ENCODE peak calls at places on chromosomes 5 and 9, in eight cellular contexts. One of them, this sample, is unnamed. For H3K36me3, the result is how much of the 10 kb centered on the place peaks cover.

GRCh38 chr5:132215329-132215728 is 12.3 kb downstream of the P4HA2 start:
- DNase-seq in ovary: peak
- DNase-seq in H1: no peak
- DNase-seq in transverse colon: peak
- DNase-seq in breast epithelium: peak
- DNase-seq in spleen: peak
- DNase-seq in IMR-90: peak
- DNase-seq in endothelial cell of umbilical vein: peak
- DNase-seq in this sample: peak

GRCh38 chr5:85108471-85108870 is 723.8 kb upstream of the EDIL3 start:
- DNase-seq in ovary: no peak
- DNase-seq in H1: no peak
- DNase-seq in transverse colon: no peak
- DNase-seq in breast epithelium: no peak
- DNase-seq in spleen: no peak
- DNase-seq in IMR-90: no peak
- DNase-seq in endothelial cell of umbilical vein: no peak
- DNase-seq in this sample: no peak

GRCh38 chr5:111143910-111144309 is 51.8 kb downstream of the WDR36 start:
- DNase-seq in ovary: peak
- DNase-seq in H1: no peak
- DNase-seq in transverse colon: no peak
- DNase-seq in breast epithelium: peak
- DNase-seq in spleen: no peak
- DNase-seq in IMR-90: peak
- DNase-seq in endothelial cell of umbilical vein: no peak
- DNase-seq in this sample: peak

GRCh38 chr5:177357459-177358332 is at the start of gene RGS14:
- DNase-seq in ovary: no peak
- DNase-seq in H1: no peak
- DNase-seq in transverse colon: peak
- DNase-seq in breast epithelium: no peak
- DNase-seq in spleen: peak
- DNase-seq in IMR-90: peak
- DNase-seq in endothelial cell of umbilical vein: peak
- DNase-seq in this sample: peak

GRCh38 chr5:142658278-142658677 is 27.6 kb downstream of the FGF1 start:
- DNase-seq in ovary: no peak
- DNase-seq in H1: no peak
- DNase-seq in transverse colon: no peak
- DNase-seq in breast epithelium: no peak
- DNase-seq in spleen: no peak
- DNase-seq in IMR-90: no peak
- DNase-seq in endothelial cell of umbilical vein: no peak
- DNase-seq in this sample: no peak

GRCh38 chr9:124102363-124102762 is 90.8 kb downstream of the LHX2 start:
- DNase-seq in ovary: no peak
- DNase-seq in H1: no peak
- DNase-seq in transverse colon: no peak
- DNase-seq in breast epithelium: no peak
- DNase-seq in spleen: no peak
- DNase-seq in IMR-90: no peak
- DNase-seq in endothelial cell of umbilical vein: no peak
- DNase-seq in this sample: no peak

GRCh38 chr5:132344775-132345514 is 24.6 kb upstream of the SLC22A5 start:
- DNase-seq in ovary: no peak
- DNase-seq in H1: no peak
- DNase-seq in transverse colon: no peak
- DNase-seq in breast epithelium: no peak
- DNase-seq in spleen: no peak
- DNase-seq in IMR-90: no peak
- DNase-seq in endothelial cell of umbilical vein: no peak
- DNase-seq in this sample: no peak

GRCh38 chr9:123724211-123724831 is 205.6 kb downstream of the DENND1A start:
- DNase-seq in ovary: no peak
- DNase-seq in H1: no peak
- DNase-seq in transverse colon: no peak
- DNase-seq in breast epithelium: no peak
- DNase-seq in spleen: no peak
- DNase-seq in IMR-90: peak
- DNase-seq in endothelial cell of umbilical vein: peak
- DNase-seq in this sample: no peak

GRCh38 chr5:152144556-152144955 is 219.9 kb upstream of the GLRA1 start:
- DNase-seq in ovary: no peak
- DNase-seq in H1: no peak
- DNase-seq in transverse colon: no peak
- DNase-seq in breast epithelium: no peak
- DNase-seq in spleen: no peak
- DNase-seq in IMR-90: no peak
- DNase-seq in endothelial cell of umbilical vein: no peak
- DNase-seq in this sample: no peak

GRCh38 chr9:95570646-95571045 is 53.9 kb upstream of the PTCH1 start:
- DNase-seq in ovary: no peak
- DNase-seq in H1: no peak
- DNase-seq in transverse colon: no peak
- DNase-seq in breast epithelium: no peak
- DNase-seq in spleen: no peak
- DNase-seq in IMR-90: no peak
- DNase-seq in endothelial cell of umbilical vein: peak
- DNase-seq in this sample: no peak

GRCh38 chr5:168951764-168952163 is 349.2 kb downstream of the SLIT3 start:
- DNase-seq in ovary: no peak
- DNase-seq in H1: no peak
- DNase-seq in transverse colon: no peak
- DNase-seq in breast epithelium: no peak
- DNase-seq in spleen: no peak
- DNase-seq in IMR-90: no peak
- DNase-seq in endothelial cell of umbilical vein: no peak
- DNase-seq in this sample: no peak

GRCh38 chr9:5493597-5494511 is 16.5 kb upstream of the PDCD1LG2 start:
- DNase-seq in ovary: no peak
- DNase-seq in H1: no peak
- DNase-seq in transverse colon: peak
- DNase-seq in breast epithelium: no peak
- DNase-seq in spleen: no peak
- DNase-seq in IMR-90: peak
- DNase-seq in endothelial cell of umbilical vein: peak
- DNase-seq in this sample: no peak

GRCh38 chr5:17018871-17019270 is 82.8 kb upstream of the MYO10 start:
- DNase-seq in ovary: no peak
- DNase-seq in H1: no peak
- DNase-seq in transverse colon: no peak
- DNase-seq in breast epithelium: no peak
- DNase-seq in spleen: no peak
- DNase-seq in IMR-90: no peak
- DNase-seq in endothelial cell of umbilical vein: no peak
- DNase-seq in this sample: no peak

GRCh38 chr5:2801602-2802525 is 50.4 kb upstream of the IRX2 start:
- DNase-seq in ovary: no peak
- DNase-seq in H1: no peak
- DNase-seq in transverse colon: no peak
- DNase-seq in breast epithelium: no peak
- DNase-seq in spleen: no peak
- DNase-seq in IMR-90: no peak
- DNase-seq in endothelial cell of umbilical vein: no peak
- DNase-seq in this sample: no peak

GRCh38 chr9:34450644-34451043 is 7.7 kb downstream of the FAM219A start:
- DNase-seq in ovary: no peak
- DNase-seq in H1: no peak
- DNase-seq in transverse colon: no peak
- DNase-seq in breast epithelium: no peak
- DNase-seq in spleen: no peak
- DNase-seq in IMR-90: no peak
- DNase-seq in endothelial cell of umbilical vein: no peak
- DNase-seq in this sample: peak

GRCh38 chr5:72204946-72205345 is 97.7 kb downstream of the MAP1B start:
- DNase-seq in ovary: no peak
- DNase-seq in H1: no peak
- DNase-seq in transverse colon: no peak
- DNase-seq in breast epithelium: no peak
- DNase-seq in spleen: no peak
- DNase-seq in IMR-90: peak
- DNase-seq in endothelial cell of umbilical vein: no peak
- DNase-seq in this sample: no peak

GRCh38 chr5:72206160-72206559 is 98.9 kb downstream of the MAP1B start:
- DNase-seq in ovary: no peak
- DNase-seq in H1: no peak
- DNase-seq in transverse colon: no peak
- DNase-seq in breast epithelium: no peak
- DNase-seq in spleen: no peak
- DNase-seq in IMR-90: no peak
- DNase-seq in endothelial cell of umbilical vein: no peak
- DNase-seq in this sample: no peak

GRCh38 chr5:72202331-72202825 is 95.1 kb downstream of the MAP1B start:
- DNase-seq in ovary: no peak
- DNase-seq in H1: no peak
- DNase-seq in transverse colon: no peak
- DNase-seq in breast epithelium: no peak
- DNase-seq in spleen: no peak
- DNase-seq in IMR-90: no peak
- DNase-seq in endothelial cell of umbilical vein: no peak
- DNase-seq in this sample: no peak

GRCh38 chr5:72205431-72206009 is 98.2 kb downstream of the MAP1B start:
- DNase-seq in ovary: no peak
- DNase-seq in H1: no peak
- DNase-seq in transverse colon: no peak
- DNase-seq in breast epithelium: no peak
- DNase-seq in spleen: no peak
- DNase-seq in IMR-90: peak
- DNase-seq in endothelial cell of umbilical vein: no peak
- DNase-seq in this sample: no peak

GRCh38 chr5:72203251-72203845 is 96.1 kb downstream of the MAP1B start:
- DNase-seq in ovary: no peak
- DNase-seq in H1: no peak
- DNase-seq in transverse colon: no peak
- DNase-seq in breast epithelium: peak
- DNase-seq in spleen: no peak
- DNase-seq in IMR-90: peak
- DNase-seq in endothelial cell of umbilical vein: no peak
- DNase-seq in this sample: no peak
- H3K36me3 ChIP-seq in ovary: under half
- H3K36me3 ChIP-seq in H1: half or more
- H3K36me3 ChIP-seq in transverse colon: under half
- H3K36me3 ChIP-seq in breast epithelium: under half
- H3K36me3 ChIP-seq in spleen: under half
- H3K36me3 ChIP-seq in IMR-90: under half
- H3K36me3 ChIP-seq in endothelial cell of umbilical vein: under half
- H3K36me3 ChIP-seq in this sample: under half

DNA sequence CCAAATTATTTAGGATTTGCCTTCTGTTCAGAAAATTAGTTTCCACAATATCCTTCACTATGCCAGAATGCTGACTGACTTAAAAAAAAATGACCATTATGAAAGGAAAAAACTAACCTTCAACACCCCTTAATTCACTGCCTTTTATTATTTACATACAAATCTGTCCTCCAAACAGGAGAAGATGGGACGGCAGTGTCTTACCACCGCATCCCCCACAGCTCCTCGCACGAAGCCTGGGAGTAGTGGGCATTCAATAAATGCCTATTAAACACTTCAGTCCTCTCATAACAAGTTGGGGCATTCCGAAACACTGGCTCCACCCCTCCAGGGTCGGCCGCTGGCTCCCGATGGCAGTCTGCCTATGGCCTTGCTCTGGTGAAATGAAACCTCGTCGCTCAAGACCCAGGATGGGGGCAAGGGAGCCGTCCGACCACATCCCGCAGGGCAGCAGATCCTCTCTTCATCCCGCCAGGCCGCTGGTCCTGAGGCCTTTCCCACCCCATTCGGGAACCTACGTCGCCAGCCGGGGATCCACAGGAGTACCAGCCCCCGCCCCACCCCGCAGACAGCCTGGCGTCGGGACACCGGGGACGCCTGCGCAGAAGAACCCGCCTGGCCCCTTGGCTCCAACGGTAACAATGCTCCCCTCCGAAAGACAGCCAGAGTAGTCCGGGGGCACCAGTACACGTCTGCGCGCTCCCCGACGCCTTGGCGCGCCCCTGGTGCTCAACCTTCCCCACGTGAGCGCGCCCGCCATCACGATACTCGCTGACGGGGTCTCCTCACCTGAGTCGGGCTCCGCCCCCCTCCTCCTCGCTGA is 613 bp downstream of the ZBTB5 start:
- DNase-seq in ovary: no peak
- DNase-seq in H1: peak
- DNase-seq in transverse colon: peak
- DNase-seq in breast epithelium: peak
- DNase-seq in spleen: peak
- DNase-seq in IMR-90: peak
- DNase-seq in endothelial cell of umbilical vein: peak
- DNase-seq in this sample: peak
- TF ChIP-seq POLR2A in ovary: no peak
- TF ChIP-seq POLR2A in H1: peak
- TF ChIP-seq POLR2A in transverse colon: peak
- TF ChIP-seq POLR2A in breast epithelium: no peak
- TF ChIP-seq POLR2A in spleen: peak
- TF ChIP-seq POLR2A in IMR-90: peak
- TF ChIP-seq POLR2A in endothelial cell of umbilical vein: peak
- TF ChIP-seq POLR2A in this sample: peak

GRCh38 chr9:80797427-80797825 is 891.9 kb downstream of the TLE1 start:
- DNase-seq in ovary: no peak
- DNase-seq in H1: no peak
- DNase-seq in transverse colon: no peak
- DNase-seq in breast epithelium: no peak
- DNase-seq in spleen: no peak
- DNase-seq in IMR-90: no peak
- DNase-seq in endothelial cell of umbilical vein: no peak
- DNase-seq in this sample: no peak
- H3K27ac ChIP-seq in ovary: no peak
- H3K27ac ChIP-seq in H1: no peak
- H3K27ac ChIP-seq in transverse colon: peak
- H3K27ac ChIP-seq in breast epithelium: peak
- H3K27ac ChIP-seq in spleen: peak
- H3K27ac ChIP-seq in IMR-90: no peak
- H3K27ac ChIP-seq in endothelial cell of umbilical vein: no peak
- H3K27ac ChIP-seq in this sample: peak

GRCh38 chr9:113155911-113156559 is 5.2 kb downstream of the SLC31A2 start:
- DNase-seq in ovary: no peak
- DNase-seq in H1: no peak
- DNase-seq in transverse colon: peak
- DNase-seq in breast epithelium: no peak
- DNase-seq in spleen: no peak
- DNase-seq in IMR-90: no peak
- DNase-seq in endothelial cell of umbilical vein: no peak
- DNase-seq in this sample: no peak

GRCh38 chr9:113156880-113157279 is 6.1 kb downstream of the SLC31A2 start:
- DNase-seq in ovary: no peak
- DNase-seq in H1: no peak
- DNase-seq in transverse colon: no peak
- DNase-seq in breast epithelium: no peak
- DNase-seq in spleen: no peak
- DNase-seq in IMR-90: no peak
- DNase-seq in endothelial cell of umbilical vein: no peak
- DNase-seq in this sample: no peak

GRCh38 chr9:113160571-113160970 is 9.8 kb downstream of the SLC31A2 start:
- DNase-seq in ovary: no peak
- DNase-seq in H1: no peak
- DNase-seq in transverse colon: no peak
- DNase-seq in breast epithelium: no peak
- DNase-seq in spleen: no peak
- DNase-seq in IMR-90: no peak
- DNase-seq in endothelial cell of umbilical vein: no peak
- DNase-seq in this sample: no peak

GRCh38 chr9:113154936-113155335 is 4.1 kb downstream of the SLC31A2 start:
- DNase-seq in ovary: no peak
- DNase-seq in H1: no peak
- DNase-seq in transverse colon: no peak
- DNase-seq in breast epithelium: no peak
- DNase-seq in spleen: no peak
- DNase-seq in IMR-90: peak
- DNase-seq in endothelial cell of umbilical vein: no peak
- DNase-seq in this sample: no peak

GRCh38 chr9:113158446-113158845 is 7.6 kb downstream of the SLC31A2 start:
- DNase-seq in ovary: no peak
- DNase-seq in H1: no peak
- DNase-seq in transverse colon: no peak
- DNase-seq in breast epithelium: no peak
- DNase-seq in spleen: no peak
- DNase-seq in IMR-90: no peak
- DNase-seq in endothelial cell of umbilical vein: no peak
- DNase-seq in this sample: no peak
- H3K36me3 ChIP-seq in ovary: under half
- H3K36me3 ChIP-seq in H1: under half
- H3K36me3 ChIP-seq in transverse colon: under half
- H3K36me3 ChIP-seq in breast epithelium: under half
- H3K36me3 ChIP-seq in spleen: half or more
- H3K36me3 ChIP-seq in IMR-90: under half
- H3K36me3 ChIP-seq in endothelial cell of umbilical vein: under half
- H3K36me3 ChIP-seq in this sample: under half